ENCODE peak calls at places on chromosomes 11 and 22, in four cellular contexts. F is mammary epithelial cell, J is uterus, Y is heart right ventricle. R is an unnamed sample. For H3K4me1 and H3K9me3, the result is how much of the 10 kb centered on the place peaks cover.

GRCh38 chr11:9461760-9462134 is 935 bp downstream of the ZNF143 start:
- DNase-seq in F (peak), Y (no peak), J (no peak), R (no peak)

GRCh38 chr22:31625661-31626426 is 36.2 kb downstream of the PISD start:
- DNase-seq in Y (peak), F (no peak), J (peak), R (no peak)

GRCh38 chr11:115916596-115916995 is 412.4 kb upstream of the CADM1 start:
- DNase-seq in J (no peak), Y (no peak), F (no peak), R (no peak)

GRCh38 chr11:121800704-121801516 is 315.1 kb downstream of the BLID start:
- DNase-seq in J (peak), F (no peak), Y (no peak), R (no peak)

GRCh38 chr22:49028111-49028510 is 799.6 kb downstream of the BRD1 start:
- DNase-seq in J (no peak), Y (no peak), F (no peak), R (no peak)

GRCh38 chr11:87187930-87188329 is 150.2 kb downstream of the TMEM135 start:
- DNase-seq in F (no peak), Y (no peak), J (no peak), R (no peak)

GRCh38 chr11:126637800-126638175 is 282.3 kb downstream of the ST3GAL4 start:
- DNase-seq in F (no peak), J (no peak), Y (no peak), R (no peak)

GRCh38 chr11:118766035-118766434 is 24.9 kb downstream of the DDX6 start:
- DNase-seq in J (no peak), F (no peak), Y (no peak), R (no peak)

GRCh38 chr11:57073121-57073520 is 84.4 kb downstream of the OR5AK2 start:
- DNase-seq in J (no peak), Y (no peak), F (no peak), R (no peak)

GRCh38 chr11:76669901-76670474 is 559 bp downstream of the LRRC32 start:
- DNase-seq in J (peak), Y (peak), F (no peak), R (no peak)

GRCh38 chr11:125934473-125934872 is 11.4 kb upstream of the VSIG10L2 start:
- DNase-seq in J (no peak), Y (no peak), F (no peak), R (no peak)

GRCh38 chr11:76073716-76074115 is 132.6 kb downstream of the WNT11 start:
- DNase-seq in F (no peak), J (no peak), Y (no peak), R (no peak)

GRCh38 chr11:27477831-27478230 is 5.2 kb upstream of the LGR4 start:
- DNase-seq in Y (no peak), F (no peak), J (no peak), R (no peak)

GRCh38 chr11:6646040-6646439 is 9.6 kb downstream of the DCHS1 start:
- DNase-seq in J (peak), F (no peak), Y (peak), R (peak)

GRCh38 chr11:82906931-82907330 is 5.4 kb downstream of the DDIAS start:
- DNase-seq in F (no peak), Y (no peak), J (no peak), R (no peak)

GRCh38 chr22:43018615-43019014 is 3.7 kb upstream of the PACSIN2 start:
- DNase-seq in Y (no peak), J (no peak), F (no peak), R (no peak)

GRCh38 chr11:1031121-1031899 is 5.2 kb downstream of the MUC6 start:
- DNase-seq in F (no peak), J (no peak), Y (no peak), R (no peak)
- H3K4me1 ChIP-seq in F (under half), J (under half), Y (under half), R (under half)

GRCh38 chr11:11966354-11966741 is 42.1 kb downstream of the DKK3 start:
- DNase-seq in F (no peak), J (no peak), Y (no peak), R (no peak)

GRCh38 chr11:11964774-11965150 is 43.7 kb downstream of the DKK3 start:
- DNase-seq in Y (no peak), F (no peak), J (no peak), R (no peak)

GRCh38 chr11:11965656-11966353 is 42.6 kb downstream of the DKK3 start:
- DNase-seq in J (no peak), F (no peak), Y (peak), R (no peak)

GRCh38 chr11:11963842-11964773 is 44.3 kb downstream of the DKK3 start:
- DNase-seq in Y (peak), J (no peak), F (no peak), R (no peak)

GRCh38 chr11:11965192-11965591 is 43.2 kb downstream of the DKK3 start:
- DNase-seq in Y (no peak), F (no peak), J (no peak), R (no peak)
- H3K9me3 ChIP-seq in Y (under half), F (under half), J (under half), R (under half)

DNA sequence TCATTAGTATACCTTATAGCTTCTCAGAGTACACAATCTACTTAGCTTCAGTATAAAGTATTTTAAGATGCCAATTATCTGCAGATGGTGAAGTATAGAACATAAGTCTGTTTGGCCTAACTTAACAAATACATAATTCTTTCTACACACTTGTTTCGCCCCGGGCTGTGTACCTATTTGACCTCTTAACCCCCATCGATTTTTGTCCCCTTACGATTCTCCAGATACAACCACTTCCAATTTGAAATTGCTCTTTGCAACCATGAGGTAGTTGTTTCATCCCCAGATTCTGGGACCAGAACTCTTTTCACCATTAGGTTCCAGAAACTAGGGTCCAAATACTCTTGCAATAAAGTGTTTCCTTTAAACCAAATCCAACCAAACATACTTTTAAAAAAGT is 10.0 kb upstream of the UPB1 start:
- DNase-seq in F (no peak), J (no peak), Y (no peak), R (no peak)
- H3K4me1 ChIP-seq in F (half or more), J (under half), Y (under half), R (under half)

DNA sequence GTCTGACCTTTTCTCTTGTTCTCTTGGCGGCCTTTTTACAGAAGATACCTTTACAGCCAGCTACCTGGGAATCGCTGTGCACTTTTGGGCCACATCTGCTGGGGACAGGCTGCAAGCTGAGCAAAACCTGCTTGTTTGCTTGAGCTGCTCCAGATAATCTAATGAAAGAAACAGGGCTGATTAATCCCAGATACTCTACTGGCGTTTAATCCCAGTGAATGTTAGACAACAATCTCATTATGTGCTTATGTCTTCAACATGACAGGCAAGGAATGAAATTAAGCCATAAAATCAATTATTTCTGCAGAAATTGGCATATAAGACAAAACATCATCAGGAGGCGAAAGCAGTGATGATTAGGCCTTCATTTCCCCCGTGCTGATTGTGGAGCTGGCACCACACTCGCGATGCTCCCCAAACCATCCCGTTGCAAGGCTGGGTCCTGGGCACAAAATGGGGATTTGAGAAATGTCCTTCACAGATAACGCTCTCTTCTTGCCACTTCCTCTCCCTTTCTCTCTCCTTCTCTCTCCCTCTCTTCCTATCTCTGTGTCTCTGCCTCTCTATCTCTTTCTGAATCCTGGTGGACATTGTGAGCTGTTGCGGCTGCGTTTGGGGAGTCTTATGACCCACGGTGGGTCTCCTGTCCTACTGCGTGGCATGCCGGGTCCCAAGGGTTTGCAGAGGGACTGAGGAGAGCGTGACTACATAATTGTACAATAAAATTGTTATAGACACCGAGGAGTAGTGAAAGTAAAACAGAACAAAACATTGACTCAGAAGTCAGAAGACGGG is 1053.9 kb downstream of the TBC1D22A start:
- DNase-seq in Y (no peak), J (no peak), F (no peak), R (no peak)
- H3K9me3 ChIP-seq in Y (under half), J (under half), F (under half), R (under half)

GRCh38 chr11:19368726-19369364 is 128.1 kb upstream of the E2F8 start:
- DNase-seq in J (no peak), F (no peak), Y (no peak), R (no peak)
- H3K4me1 ChIP-seq in J (under half), F (under half), Y (under half), R (under half)

GRCh38 chr11:2641623-2642022 is 58.2 kb downstream of the KCNQ1OT1 start:
- DNase-seq in J (no peak), F (no peak), Y (no peak), R (no peak)
- H3K9me3 ChIP-seq in J (under half), F (under half), Y (under half), R (under half)